ENCODE peak calls at places on chromosomes 2 and 18, in four cellular contexts. D is kidney, U is substantia nigra, K is T-helper 2 cell. W is an unnamed sample.

GRCh38 chr2:10271509-10271908 is 31.2 kb upstream of the HPCAL1 start:
- DNase-seq in U (no peak), K (no peak), D (peak; percentile 31), W (no peak)

GRCh38 chr2:235679471-235679870 is 185.6 kb downstream of the AGAP1 start:
- DNase-seq in U (no peak), D (no peak), K (no peak), W (no peak)

GRCh38 chr18:23872701-23873550 is 141.6 kb upstream of the TTC39C start:
- DNase-seq in U (no peak), K (no peak), D (peak; percentile 93), W (peak; percentile 43)

GRCh38 chr2:239830066-239830717 is 194.9 kb downstream of the NDUFA10 start:
- DNase-seq in U (no peak), D (peak; percentile 57), K (no peak), W (no peak)

GRCh38 chr18:57813245-57813644 is 10.1 kb upstream of the ATP8B1 start:
- DNase-seq in U (no peak), K (no peak), D (no peak), W (no peak)

GRCh38 chr2:166764702-166765101 is 123.6 kb upstream of the XIRP2 start:
- DNase-seq in U (no peak), D (no peak), K (no peak), W (no peak)

GRCh38 chr2:79235135-79235534 is 75.6 kb upstream of the REG3A start:
- DNase-seq in U (no peak), D (no peak), K (no peak), W (no peak)

GRCh38 chr2:135694711-135695110 is 46.9 kb upstream of the UBXN4 start:
- DNase-seq in K (no peak), D (no peak), U (no peak), W (no peak)

GRCh38 chr2:147696426-147696825 is 148.4 kb upstream of the ACVR2A start:
- DNase-seq in D (no peak), K (no peak), U (no peak), W (no peak)